ENCODE peak calls at places on chromosomes 7 and 10, in five cellular contexts. One of them, this sample, is unnamed.

GRCh38 chr7:147937428-147937827 is 653.1 kb upstream of the C7orf33 start:
- DNase-seq in upper lobe of left lung: no peak
- DNase-seq in neural crest cell: no peak
- DNase-seq in D721Med: no peak
- DNase-seq in mammary epithelial cell: no peak
- DNase-seq in this sample: no peak

GRCh38 chr10:30441974-30442606 is 8.1 kb downstream of the MAP3K8 start:
- DNase-seq in upper lobe of left lung: no peak
- DNase-seq in mammary epithelial cell: no peak
- DNase-seq in neural crest cell: no peak
- DNase-seq in D721Med: no peak
- DNase-seq in this sample: no peak

GRCh38 chr7:37231613-37232012 is 217.1 kb downstream of the ELMO1 start:
- DNase-seq in upper lobe of left lung: no peak
- DNase-seq in mammary epithelial cell: no peak
- DNase-seq in neural crest cell: no peak
- DNase-seq in D721Med: no peak
- DNase-seq in this sample: no peak

GRCh38 chr7:98287486-98287959 is 6.0 kb downstream of the BRI3 start:
- DNase-seq in D721Med: no peak
- DNase-seq in mammary epithelial cell: peak; percentile 88
- DNase-seq in neural crest cell: no peak
- DNase-seq in upper lobe of left lung: peak; percentile 86
- DNase-seq in this sample: no peak

GRCh38 chr10:32056136-32057040 is at the start of gene KIF5B:
- DNase-seq in mammary epithelial cell: peak; percentile 79
- DNase-seq in neural crest cell: peak; percentile 87
- DNase-seq in upper lobe of left lung: peak; percentile 98
- DNase-seq in D721Med: peak; percentile 77
- DNase-seq in this sample: peak; percentile 93

GRCh38 chr7:98474558-98474957 is 73.7 kb upstream of the BAIAP2L1 start:
- DNase-seq in mammary epithelial cell: peak; percentile 13
- DNase-seq in D721Med: no peak
- DNase-seq in neural crest cell: no peak
- DNase-seq in upper lobe of left lung: no peak
- DNase-seq in this sample: no peak

GRCh38 chr7:106224797-106225196 is 60.0 kb downstream of the NAMPT start:
- DNase-seq in mammary epithelial cell: no peak
- DNase-seq in upper lobe of left lung: no peak
- DNase-seq in neural crest cell: no peak
- DNase-seq in D721Med: no peak
- DNase-seq in this sample: no peak

GRCh38 chr10:43819464-43820225 is 171.0 kb upstream of the ZNF32 start:
- DNase-seq in upper lobe of left lung: peak; percentile 56
- DNase-seq in mammary epithelial cell: no peak
- DNase-seq in D721Med: no peak
- DNase-seq in neural crest cell: no peak
- DNase-seq in this sample: no peak

GRCh38 chr7:95434501-95435421 is at the start of gene PON2:
- DNase-seq in mammary epithelial cell: peak; percentile 84
- DNase-seq in upper lobe of left lung: peak; percentile 96
- DNase-seq in D721Med: peak; percentile 51
- DNase-seq in neural crest cell: peak; percentile 72
- DNase-seq in this sample: peak; percentile 85

GRCh38 chr10:60513281-60513680 is 123.6 kb upstream of the ANK3 start:
- DNase-seq in D721Med: no peak
- DNase-seq in neural crest cell: no peak
- DNase-seq in upper lobe of left lung: no peak
- DNase-seq in mammary epithelial cell: no peak
- DNase-seq in this sample: no peak

GRCh38 chr7:91319326-91319725 is 55.1 kb downstream of the FZD1 start:
- DNase-seq in neural crest cell: no peak
- DNase-seq in upper lobe of left lung: no peak
- DNase-seq in mammary epithelial cell: no peak
- DNase-seq in D721Med: no peak
- DNase-seq in this sample: no peak

GRCh38 chr10:103888113-103888841 is 29.7 kb downstream of the STN1 start:
- DNase-seq in mammary epithelial cell: peak; percentile 79
- DNase-seq in neural crest cell: no peak
- DNase-seq in D721Med: peak; percentile 41
- DNase-seq in upper lobe of left lung: no peak
- DNase-seq in this sample: no peak

GRCh38 chr10:6542999-6543430 is 37.1 kb downstream of the PRKCQ start:
- DNase-seq in upper lobe of left lung: no peak
- DNase-seq in mammary epithelial cell: no peak
- DNase-seq in neural crest cell: no peak
- DNase-seq in D721Med: no peak
- DNase-seq in this sample: no peak

GRCh38 chr10:3330687-3331086 is 158.1 kb upstream of the PITRM1 start:
- DNase-seq in neural crest cell: no peak
- DNase-seq in upper lobe of left lung: no peak
- DNase-seq in mammary epithelial cell: peak; percentile 85
- DNase-seq in D721Med: no peak
- DNase-seq in this sample: no peak

DNA sequence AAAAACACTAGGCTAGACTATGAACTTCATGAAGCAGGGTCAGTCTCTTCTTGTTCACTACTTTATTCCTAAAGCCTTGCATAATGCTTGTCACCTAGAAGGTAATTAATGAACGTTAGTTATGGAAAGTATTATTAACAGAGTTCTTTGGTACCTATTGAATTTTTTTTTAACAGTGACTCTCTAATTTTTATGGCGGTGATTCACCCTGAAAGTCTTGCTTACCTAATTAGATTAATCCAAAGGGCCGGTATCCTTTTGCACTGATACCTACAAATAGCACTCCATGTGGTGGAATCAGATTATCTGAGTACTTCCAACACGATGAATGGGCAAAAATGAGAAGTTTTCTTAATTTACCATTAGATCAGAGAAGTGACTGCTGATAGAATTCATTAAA is 31.7 kb downstream of the STAM start:
- DNase-seq in upper lobe of left lung: no peak
- DNase-seq in neural crest cell: no peak
- DNase-seq in mammary epithelial cell: no peak
- DNase-seq in D721Med: no peak
- DNase-seq in this sample: no peak
- TF ChIP-seq CTCF in upper lobe of left lung: no peak
- TF ChIP-seq CTCF in neural crest cell: no peak
- TF ChIP-seq CTCF in mammary epithelial cell: no peak
- TF ChIP-seq CTCF in D721Med: no peak
- TF ChIP-seq CTCF in this sample: no peak

GRCh38 chr7:116451958-116452729 is 47.4 kb upstream of the CAV2 start:
- DNase-seq in upper lobe of left lung: no peak
- DNase-seq in mammary epithelial cell: no peak
- DNase-seq in D721Med: no peak
- DNase-seq in neural crest cell: no peak
- DNase-seq in this sample: no peak
- TF ChIP-seq CTCF in upper lobe of left lung: no peak
- TF ChIP-seq CTCF in mammary epithelial cell: peak; percentile 19
- TF ChIP-seq CTCF in D721Med: peak; percentile 1
- TF ChIP-seq CTCF in neural crest cell: no peak
- TF ChIP-seq CTCF in this sample: no peak

DNA sequence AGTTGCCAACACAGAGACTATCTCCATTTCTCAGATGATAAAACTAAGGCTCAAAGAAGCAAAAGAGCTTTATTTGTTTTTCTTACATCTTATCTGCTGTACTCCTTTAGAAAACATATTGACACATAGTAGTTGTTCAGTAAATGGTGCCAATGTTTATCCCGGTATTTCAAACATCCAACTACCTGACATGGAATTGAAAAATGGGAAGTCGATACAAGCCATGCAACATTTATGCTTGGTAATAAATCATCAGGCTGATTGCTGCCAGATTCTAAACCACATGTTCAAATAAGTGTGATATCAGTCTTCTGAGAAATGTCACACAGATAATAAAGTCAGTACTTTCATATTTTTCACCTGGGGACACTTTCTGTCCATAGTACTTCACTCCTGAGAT is 65.8 kb upstream of the C10orf120 start:
- DNase-seq in neural crest cell: no peak
- DNase-seq in upper lobe of left lung: no peak
- DNase-seq in mammary epithelial cell: no peak
- DNase-seq in D721Med: no peak
- DNase-seq in this sample: no peak
- TF ChIP-seq CTCF in neural crest cell: no peak
- TF ChIP-seq CTCF in upper lobe of left lung: no peak
- TF ChIP-seq CTCF in mammary epithelial cell: no peak
- TF ChIP-seq CTCF in D721Med: no peak
- TF ChIP-seq CTCF in this sample: no peak

GRCh38 chr7:151195616-151196450 is 8.8 kb upstream of the ASB10 start:
- DNase-seq in neural crest cell: no peak
- DNase-seq in D721Med: no peak
- DNase-seq in mammary epithelial cell: no peak
- DNase-seq in upper lobe of left lung: no peak
- DNase-seq in this sample: no peak
- TF ChIP-seq CTCF in neural crest cell: no peak
- TF ChIP-seq CTCF in D721Med: no peak
- TF ChIP-seq CTCF in mammary epithelial cell: no peak
- TF ChIP-seq CTCF in upper lobe of left lung: no peak
- TF ChIP-seq CTCF in this sample: no peak

DNA sequence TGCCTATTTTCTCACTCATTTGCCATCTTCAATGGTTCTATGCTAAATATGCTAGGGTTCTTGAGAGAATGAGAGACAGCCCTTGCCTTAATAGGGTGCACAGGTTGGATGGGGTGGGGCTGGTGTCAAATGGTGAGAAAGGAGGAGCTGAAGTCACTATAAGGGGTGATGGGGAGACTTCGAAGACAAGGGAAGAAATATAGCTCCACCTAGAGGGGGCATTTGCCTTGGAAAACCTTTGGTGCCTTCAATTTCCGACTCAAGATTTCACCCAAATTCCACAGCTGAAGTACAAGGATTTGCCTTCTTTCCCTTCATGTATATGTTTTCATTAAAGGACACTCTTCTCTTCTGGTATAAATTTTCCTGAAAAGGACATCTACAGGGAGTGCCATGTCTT is 5.6 kb downstream of the PTN start:
- DNase-seq in upper lobe of left lung: no peak
- DNase-seq in neural crest cell: no peak
- DNase-seq in mammary epithelial cell: no peak
- DNase-seq in D721Med: no peak
- DNase-seq in this sample: no peak
- TF ChIP-seq CTCF in upper lobe of left lung: no peak
- TF ChIP-seq CTCF in neural crest cell: no peak
- TF ChIP-seq CTCF in mammary epithelial cell: peak; percentile 34
- TF ChIP-seq CTCF in D721Med: peak; percentile 10
- TF ChIP-seq CTCF in this sample: no peak

GRCh38 chr7:22559829-22560489 is 60.0 kb upstream of the STEAP1B start:
- DNase-seq in D721Med: peak; percentile 27
- DNase-seq in upper lobe of left lung: no peak
- DNase-seq in mammary epithelial cell: peak; percentile 61
- DNase-seq in neural crest cell: peak; percentile 59
- DNase-seq in this sample: peak; percentile 66
- TF ChIP-seq CTCF in D721Med: peak; percentile 76
- TF ChIP-seq CTCF in upper lobe of left lung: peak; percentile 89
- TF ChIP-seq CTCF in mammary epithelial cell: peak; percentile 93
- TF ChIP-seq CTCF in neural crest cell: peak; percentile 96
- TF ChIP-seq CTCF in this sample: peak; percentile 97

GRCh38 chr7:6637544-6638229 is 569 bp downstream of the ZNF316 start:
- DNase-seq in D721Med: peak; percentile 80
- DNase-seq in neural crest cell: peak; percentile 30
- DNase-seq in mammary epithelial cell: no peak
- DNase-seq in upper lobe of left lung: peak; percentile 89
- DNase-seq in this sample: no peak
- TF ChIP-seq CTCF in D721Med: peak; percentile 19
- TF ChIP-seq CTCF in neural crest cell: peak; percentile 50
- TF ChIP-seq CTCF in mammary epithelial cell: peak; percentile 41
- TF ChIP-seq CTCF in upper lobe of left lung: peak; percentile 20
- TF ChIP-seq CTCF in this sample: peak; percentile 56

DNA sequence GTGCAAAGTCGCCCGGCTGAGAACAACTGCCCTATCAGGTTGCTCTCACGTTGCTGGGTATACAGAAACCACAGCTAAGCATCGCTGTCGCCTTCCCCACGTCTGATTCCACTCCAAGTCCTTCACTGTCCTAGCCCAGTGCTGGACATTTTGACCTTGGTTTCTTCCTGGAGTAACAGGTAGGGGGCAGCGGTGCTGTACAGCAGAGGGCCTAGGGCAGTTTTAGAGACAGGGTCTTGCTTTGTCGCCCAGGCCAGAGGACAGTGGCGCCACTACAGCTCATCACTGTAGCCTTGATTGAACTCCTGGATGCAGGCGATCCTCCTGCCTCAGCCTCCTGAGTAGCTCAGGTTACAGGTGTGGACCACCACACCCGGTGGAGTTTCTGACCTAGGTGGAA is 2.6 kb downstream of the CLDN15 start:
- DNase-seq in upper lobe of left lung: no peak
- DNase-seq in D721Med: no peak
- DNase-seq in neural crest cell: no peak
- DNase-seq in mammary epithelial cell: no peak
- DNase-seq in this sample: no peak
- TF ChIP-seq CTCF in upper lobe of left lung: no peak
- TF ChIP-seq CTCF in D721Med: no peak
- TF ChIP-seq CTCF in neural crest cell: peak; percentile 40
- TF ChIP-seq CTCF in mammary epithelial cell: peak; percentile 41
- TF ChIP-seq CTCF in this sample: peak; percentile 56

This sample was measured in type B pancreatic cell.